ENCODE peak calls at places on chromosomes 12 and 14, in nine cellular contexts. L is neural crest cell, V is dorsolateral prefrontal cortex, F is A549, G is lung, W is heart left ventricle, T is HL-60, U is brain microvascular endothelial cell, A is Calu3. X is an unnamed sample.

GRCh38 chr12:82329508-82329907 is 28.7 kb downstream of the CCDC59 start:
- DNase-seq in L (no peak), V (no peak), F (no peak), G (no peak), W (no peak), T (no peak), U (no peak), A (no peak), X (no peak)

GRCh38 chr14:63654346-63654745 is 12.7 kb upstream of the WDR89 start:
- DNase-seq in L (no peak), V (no peak), F (no peak), G (no peak), W (no peak), T (no peak), U (no peak), A (no peak), X (no peak)

GRCh38 chr14:69039287-69039628 is 60.2 kb upstream of the ACTN1 start:
- DNase-seq in L (no peak), V (no peak), F (peak), G (no peak), W (no peak), T (no peak), U (peak), A (no peak), X (no peak)

GRCh38 chr12:109959411-109960093 is 36.6 kb downstream of the GIT2 start:
- DNase-seq in L (no peak), V (no peak), F (no peak), G (no peak), W (no peak), T (no peak), U (no peak), A (no peak), X (no peak)

GRCh38 chr14:74619672-74620131 is 7.7 kb upstream of the LTBP2 start:
- DNase-seq in L (no peak), V (no peak), F (peak), G (peak), W (peak), T (no peak), U (peak), A (peak), X (no peak)

GRCh38 chr12:19066471-19067001 is 63.0 kb upstream of the PLEKHA5 start:
- DNase-seq in L (no peak), V (no peak), F (no peak), G (no peak), W (no peak), T (no peak), U (no peak), A (peak), X (no peak)

GRCh38 chr12:12047682-12048081 is 23.1 kb upstream of the BCL2L14 start:
- DNase-seq in L (no peak), V (no peak), F (no peak), G (no peak), W (no peak), T (no peak), U (no peak), A (no peak), X (no peak)

GRCh38 chr12:111221296-111222026 is 147.4 kb downstream of the PHETA1 start:
- DNase-seq in L (no peak), V (no peak), F (no peak), G (no peak), W (no peak), T (no peak), U (no peak), A (no peak), X (no peak)

GRCh38 chr12:105677672-105678071 is 347.2 kb downstream of the C12orf75 start:
- DNase-seq in L (no peak), V (no peak), F (no peak), G (no peak), W (no peak), T (no peak), U (no peak), A (no peak), X (no peak)

GRCh38 chr12:32671930-32672785 is 6.9 kb upstream of the DNM1L start:
- DNase-seq in L (peak), V (no peak), F (peak), G (no peak), W (no peak), T (peak), U (peak), A (peak), X (peak)

GRCh38 chr14:20412876-20413784 is at the start of gene TEP1:
- DNase-seq in L (peak), V (peak), F (peak), G (peak), W (peak), T (peak), U (peak), A (peak), X (peak)

GRCh38 chr14:75539562-75540478 is 17.6 kb downstream of the BATF start:
- DNase-seq in L (no peak), V (no peak), F (no peak), G (no peak), W (no peak), T (no peak), U (no peak), A (no peak), X (peak)

GRCh38 chr14:93716002-93716401 is 72.3 kb downstream of the PRIMA1 start:
- DNase-seq in L (no peak), V (no peak), F (no peak), G (no peak), W (no peak), T (no peak), U (no peak), A (no peak), X (no peak)

GRCh38 chr14:78530078-78530477 is 359.9 kb downstream of the NRXN3 start:
- DNase-seq in L (peak), V (no peak), F (no peak), G (no peak), W (no peak), T (no peak), U (peak), A (peak), X (peak)

GRCh38 chr14:60327447-60328331 is 78.7 kb downstream of the PPM1A start:
- DNase-seq in L (no peak), V (no peak), F (no peak), G (no peak), W (no peak), T (no peak), U (peak), A (peak), X (peak)

GRCh38 chr14:50601405-50601804 is 41.5 kb downstream of the ATL1 start:
- DNase-seq in L (no peak), V (no peak), F (no peak), G (no peak), W (no peak), T (no peak), U (no peak), A (no peak), X (no peak)

GRCh38 chr12:2429032-2429431 is 365.7 kb upstream of the FKBP4 start:
- DNase-seq in L (no peak), V (no peak), F (no peak), G (no peak), W (no peak), T (no peak), U (no peak), A (no peak), X (no peak)

GRCh38 chr12:128754275-128754674 is 69.5 kb downstream of the SLC15A4 start:
- DNase-seq in L (no peak), V (no peak), F (no peak), G (no peak), W (no peak), T (no peak), U (no peak), A (no peak), X (peak)

GRCh38 chr12:93902192-93902591 is 225.0 kb downstream of the CRADD start:
- DNase-seq in L (no peak), V (no peak), F (no peak), G (no peak), W (no peak), T (no peak), U (no peak), A (no peak), X (no peak)

GRCh38 chr14:61593330-61593729 is 102.0 kb upstream of the HIF1A start:
- DNase-seq in L (no peak), V (no peak), F (no peak), G (no peak), W (no peak), T (no peak), U (no peak), A (no peak), X (no peak)

GRCh38 chr12:50677858-50678257 is 86.0 kb upstream of the ATF1 start:
- DNase-seq in L (no peak), V (no peak), F (no peak), G (no peak), W (no peak), T (no peak), U (no peak), A (no peak), X (no peak)

GRCh38 chr14:54011001-54011400 is 54.4 kb upstream of the BMP4 start:
- DNase-seq in L (no peak), V (no peak), F (no peak), G (no peak), W (no peak), T (no peak), U (no peak), A (no peak), X (no peak)

GRCh38 chr12:2283480-2283879 is 230.7 kb downstream of the CACNA1C start:
- DNase-seq in L (no peak), V (no peak), F (no peak), G (no peak), W (no peak), T (no peak), U (no peak), A (no peak), X (no peak)

GRCh38 chr12:50699940-50700339 is 64.0 kb upstream of the ATF1 start:
- DNase-seq in L (no peak), V (no peak), F (no peak), G (no peak), W (no peak), T (no peak), U (no peak), A (no peak), X (no peak)

GRCh38 chr12:49388682-49389081 is 21.4 kb downstream of the SPATS2 start:
- DNase-seq in L (no peak), V (no peak), F (no peak), G (no peak), W (no peak), T (no peak), U (no peak), A (no peak), X (no peak)

DNA sequence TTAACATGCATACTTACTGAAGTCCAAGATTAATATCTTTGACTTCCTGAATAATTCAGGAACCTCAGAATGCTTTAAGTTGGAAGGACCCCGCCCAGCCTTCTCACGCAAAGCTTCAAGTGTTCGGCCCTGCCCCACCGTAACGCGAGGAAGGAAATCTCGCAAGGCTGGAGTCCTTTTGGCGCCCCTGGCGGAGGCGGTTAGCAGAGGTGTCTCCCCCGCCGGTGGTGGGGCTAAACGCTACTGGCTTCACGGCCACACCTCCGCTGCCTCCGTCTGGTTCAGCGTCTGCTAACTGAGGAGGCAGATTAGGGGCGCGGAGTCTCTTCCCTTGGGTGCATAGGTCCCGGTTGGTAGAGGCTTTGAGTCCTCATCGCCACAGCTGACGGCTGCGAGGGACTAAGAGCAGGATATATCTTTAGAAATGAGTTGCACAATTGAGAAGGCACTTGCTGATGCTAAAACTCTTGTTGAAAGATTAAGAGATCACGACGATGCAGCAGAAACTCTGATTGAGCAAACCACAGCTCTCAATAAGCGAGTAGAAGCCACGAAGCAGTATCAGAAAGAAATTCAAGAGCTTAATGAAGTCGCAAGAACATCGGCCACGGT is 21.9 kb downstream of the SPATS2 start:
- DNase-seq in L (no peak), V (no peak), F (no peak), G (peak), W (peak), T (no peak), U (no peak), A (no peak), X (peak)
- TF ChIP-seq CTCF in L (no peak), V (no peak), F (no peak), G (no peak), W (no peak), T (no peak), U (no peak), A (no peak), X (peak)

DNA sequence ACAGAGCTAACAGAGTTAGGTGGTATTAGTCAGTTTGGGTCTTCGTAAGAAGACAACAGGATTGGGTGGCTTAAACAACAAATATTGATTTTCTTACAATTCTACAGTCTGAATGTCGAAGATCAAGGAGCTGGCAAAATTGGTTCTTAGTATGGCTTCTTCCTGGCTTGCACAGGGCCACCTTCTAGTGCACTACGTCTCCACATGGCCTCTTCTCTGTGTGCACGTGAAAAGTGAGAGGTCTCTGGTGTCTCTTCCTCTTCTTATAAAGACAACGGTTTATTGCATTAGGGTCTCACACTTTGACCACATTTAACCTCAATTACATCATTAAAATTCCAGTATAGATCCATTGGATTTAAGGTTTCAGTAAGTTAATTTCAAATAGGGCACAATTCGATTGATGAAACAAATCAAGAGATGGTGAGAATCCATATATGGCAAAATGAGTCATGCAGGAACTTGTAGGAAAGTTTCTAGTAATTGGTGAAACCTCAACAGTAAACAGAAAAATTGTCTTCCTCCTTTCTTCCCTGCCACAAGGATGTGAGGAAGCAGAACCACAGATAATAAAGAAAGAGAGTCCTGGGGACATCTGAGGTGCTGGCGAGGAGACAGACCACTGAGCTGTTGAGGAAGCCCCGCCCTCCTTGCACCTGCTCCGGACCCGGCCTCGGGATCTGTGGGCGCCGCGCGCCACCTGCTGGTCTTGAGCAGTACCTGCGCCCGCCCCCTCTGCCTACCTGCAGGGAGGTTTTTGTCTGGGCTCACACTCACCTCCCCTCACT is 846.7 kb downstream of the TMEM121 start:
- DNase-seq in L (no peak), V (no peak), F (peak), G (peak), W (peak), T (peak), U (no peak), A (peak), X (peak)
- TF ChIP-seq CTCF in L (peak), V (peak), F (peak), G (peak), W (peak), T (peak), U (peak), A (peak), X (peak)

DNA sequence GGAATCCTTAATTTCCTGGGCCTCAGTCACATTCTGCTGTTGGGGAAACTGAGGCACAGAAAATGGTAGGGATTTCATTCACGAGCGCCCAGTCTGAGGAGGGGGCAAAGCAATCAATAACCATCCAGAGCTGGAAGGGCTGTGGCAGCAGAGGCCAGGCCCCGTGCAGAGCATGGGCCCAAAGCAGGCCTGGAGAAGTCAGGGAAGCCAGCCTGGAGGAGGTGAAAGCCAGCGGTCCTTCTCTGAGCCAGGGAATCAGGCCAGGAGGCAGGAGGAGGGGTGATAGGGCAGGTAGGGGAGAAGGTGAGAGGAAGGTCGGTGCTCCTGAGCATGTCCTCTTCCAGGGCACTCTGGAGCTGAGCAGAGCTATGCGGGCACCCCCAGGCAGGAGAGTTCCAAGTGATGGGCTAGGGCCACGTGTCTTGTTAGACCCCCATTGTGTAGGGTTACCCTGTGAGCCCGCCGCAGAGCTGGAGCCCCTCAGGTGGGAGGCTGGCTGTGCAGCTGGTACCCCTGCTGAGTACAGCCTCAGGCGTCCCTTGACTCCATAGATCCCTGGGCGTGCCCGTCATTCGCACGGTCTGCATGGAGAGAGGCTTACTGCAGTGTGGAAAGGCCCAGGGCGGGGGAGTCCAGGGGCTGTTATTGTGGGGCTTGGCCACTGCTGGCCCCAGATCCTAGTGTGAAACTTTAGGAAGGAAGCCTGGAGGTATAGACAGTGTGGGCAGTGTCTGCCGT is 4.8 kb downstream of the TNFAIP2 start:
- DNase-seq in L (no peak), V (no peak), F (no peak), G (no peak), W (peak), T (no peak), U (no peak), A (no peak), X (no peak)
- TF ChIP-seq CTCF in L (no peak), V (no peak), F (no peak), G (no peak), W (no peak), T (no peak), U (no peak), A (no peak), X (no peak)

DNA sequence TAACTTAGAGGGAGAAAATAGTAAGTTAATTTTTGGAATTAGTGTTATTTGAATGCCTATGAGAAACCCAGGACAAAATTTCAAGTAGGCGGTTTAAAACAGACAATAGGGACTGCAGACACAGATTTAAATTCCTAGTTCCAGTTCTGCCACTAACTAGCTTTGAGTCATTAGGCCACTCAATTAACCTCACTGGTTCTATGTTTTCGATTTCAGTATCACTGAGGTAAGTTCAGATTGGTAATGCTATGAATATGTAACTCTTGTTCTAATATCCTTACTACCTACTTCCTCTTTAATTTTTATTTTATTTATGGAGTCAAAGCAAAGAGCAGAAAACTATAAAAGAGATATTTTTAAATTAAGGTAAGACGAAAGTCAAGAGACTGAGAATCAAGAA is 52.6 kb downstream of the GALC start:
- DNase-seq in L (no peak), V (no peak), F (no peak), G (no peak), W (no peak), T (no peak), U (no peak), A (no peak), X (no peak)
- TF ChIP-seq CTCF in L (no peak), V (no peak), F (no peak), G (no peak), W (no peak), T (no peak), U (no peak), A (no peak), X (no peak)

GRCh38 chr12:124434951-124435805 is 132.2 kb downstream of the NCOR2 start:
- DNase-seq in L (no peak), V (no peak), F (no peak), G (no peak), W (no peak), T (no peak), U (no peak), A (no peak), X (no peak)
- TF ChIP-seq CTCF in L (no peak), V (no peak), F (no peak), G (no peak), W (no peak), T (no peak), U (no peak), A (no peak), X (no peak)

GRCh38 chr12:80299976-80300375 is 144.1 kb upstream of the PTPRQ start:
- DNase-seq in L (no peak), V (no peak), F (no peak), G (no peak), W (no peak), T (no peak), U (no peak), A (no peak), X (no peak)
- TF ChIP-seq CTCF in L (no peak), V (no peak), F (no peak), G (no peak), W (no peak), T (no peak), U (no peak), A (no peak), X (no peak)

GRCh38 chr12:97572220-97572619 is 109.6 kb downstream of the RMST start:
- DNase-seq in L (no peak), V (no peak), F (no peak), G (no peak), W (no peak), T (no peak), U (no peak), A (no peak), X (no peak)
- TF ChIP-seq CTCF in L (no peak), V (no peak), F (no peak), G (no peak), W (no peak), T (no peak), U (no peak), A (no peak), X (no peak)

DNA sequence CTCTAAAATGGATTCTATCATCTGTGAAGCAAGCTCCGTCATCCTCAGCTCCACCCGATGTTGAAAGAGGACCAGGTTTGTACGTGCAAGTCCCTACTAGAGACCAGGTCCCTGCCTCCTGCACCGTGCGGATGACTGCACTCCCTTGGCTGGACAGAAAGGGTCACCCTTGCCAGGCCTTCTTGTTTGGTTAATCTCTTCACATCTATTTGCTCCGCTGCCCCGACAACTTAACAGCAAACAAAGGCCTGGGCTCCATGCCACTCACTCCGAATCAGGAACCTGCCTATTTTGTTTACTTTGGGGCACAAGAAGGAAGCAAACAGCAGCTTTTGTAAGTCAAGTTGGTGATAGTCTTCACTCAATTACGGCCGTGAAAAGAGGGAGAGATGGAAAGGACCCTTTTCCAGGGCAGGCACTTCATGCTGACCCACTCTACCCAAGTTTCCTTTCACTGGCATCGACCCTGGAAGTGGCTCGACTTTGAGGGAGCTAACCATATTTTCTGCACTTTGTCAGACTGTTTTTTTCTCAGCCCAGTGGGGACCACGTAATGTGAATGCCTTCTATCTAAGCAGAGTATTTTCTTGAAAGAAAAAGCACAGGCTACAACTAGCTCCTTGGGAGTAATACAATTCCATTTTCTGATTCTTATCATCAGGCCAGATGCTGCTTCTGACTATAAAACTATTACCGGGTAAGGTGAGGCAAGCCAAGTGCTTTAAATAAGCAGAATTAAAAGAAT is 202.6 kb downstream of the FOXN3 start:
- DNase-seq in L (no peak), V (no peak), F (peak), G (peak), W (peak), T (no peak), U (no peak), A (peak), X (no peak)
- TF ChIP-seq CTCF in L (no peak), V (no peak), F (no peak), G (no peak), W (peak), T (no peak), U (no peak), A (no peak), X (no peak)